ENCODE peak calls at places on chromosomes 7 and 10, in eight cellular contexts. F is activated T-cell treated with anti-CD3 and anti-CD28 coated beads for 24 hours, Z is tibial artery, W is GM12878, T is NCI-H2171, B is right atrium auricular region, I is aorta, M is smooth muscle cell of the brain vasculature. E is an unnamed sample.

GRCh38 chr7:92735707-92736106 is 100.7 kb downstream of the CDK6 start:
- DNase-seq in F (no peak), I (no peak), M (no peak), Z (no peak), W (no peak), T (no peak), B (no peak), E (no peak)

GRCh38 chr10:11724938-11725776 is 17.0 kb upstream of the ECHDC3 start:
- DNase-seq in W (peak), M (peak), F (no peak), Z (no peak), I (no peak), B (no peak), T (no peak), E (peak)

GRCh38 chr10:97297556-97298222 is 5.3 kb upstream of the ARHGAP19 start:
- DNase-seq in F (no peak), I (no peak), T (no peak), W (no peak), B (no peak), Z (no peak), M (no peak), E (no peak)

GRCh38 chr7:7489546-7489945 is 46.1 kb downstream of the COL28A1 start:
- DNase-seq in Z (no peak), T (no peak), F (no peak), M (no peak), W (no peak), B (no peak), I (no peak), E (no peak)

GRCh38 chr10:2772791-2773644 is 294.3 kb upstream of the PFKP start:
- DNase-seq in Z (no peak), W (no peak), I (no peak), M (no peak), F (no peak), B (no peak), T (no peak), E (no peak)

GRCh38 chr7:18570890-18571478 is 75.4 kb downstream of the HDAC9 start:
- DNase-seq in Z (no peak), M (no peak), F (no peak), W (no peak), T (peak), I (no peak), B (no peak), E (no peak)

GRCh38 chr10:44946201-44946600 is 13.4 kb upstream of the RASSF4 start:
- DNase-seq in T (no peak), F (no peak), I (no peak), Z (no peak), B (peak), W (no peak), M (no peak), E (no peak)

GRCh38 chr7:107966701-107967100 is 36.3 kb downstream of the LAMB1 start:
- DNase-seq in F (no peak), W (no peak), Z (no peak), B (no peak), T (no peak), I (no peak), M (no peak), E (no peak)

GRCh38 chr10:78333362-78334143 is 299.9 kb downstream of the RPS24 start:
- DNase-seq in B (peak), F (no peak), M (no peak), Z (no peak), W (no peak), I (no peak), T (peak), E (no peak)

GRCh38 chr10:106078796-106079576 is 1085.5 kb downstream of the SORCS1 start:
- DNase-seq in B (no peak), M (peak), F (no peak), Z (no peak), T (no peak), W (no peak), I (no peak), E (no peak)

GRCh38 chr7:35993663-35994622 is 159.1 kb upstream of the EEPD1 start:
- DNase-seq in W (no peak), B (no peak), Z (no peak), M (peak), T (no peak), F (no peak), I (no peak), E (no peak)

GRCh38 chr7:23044581-23044980 is 30.7 kb upstream of the HYCC1 start:
- DNase-seq in W (no peak), M (no peak), F (no peak), Z (no peak), B (no peak), I (no peak), T (no peak), E (no peak)

GRCh38 chr7:104552102-104552501 is 223.7 kb downstream of the LHFPL3 start:
- DNase-seq in W (no peak), B (no peak), F (no peak), Z (peak), T (no peak), I (no peak), M (no peak), E (no peak)

GRCh38 chr10:19168584-19168983 is 120.0 kb downstream of the MALRD1 start:
- DNase-seq in W (no peak), B (no peak), I (no peak), F (no peak), M (no peak), T (no peak), Z (no peak), E (no peak)

GRCh38 chr10:78830062-78830974 is 238.4 kb upstream of the ZMIZ1 start:
- DNase-seq in T (no peak), I (no peak), W (no peak), M (no peak), B (no peak), Z (no peak), F (no peak), E (no peak)

GRCh38 chr10:80132299-80133139 is at the start of gene PLAC9:
- DNase-seq in W (no peak), M (no peak), I (peak), F (no peak), T (no peak), B (peak), Z (no peak), E (no peak)

GRCh38 chr7:10429516-10429915 is 544.2 kb upstream of the PHF14 start:
- DNase-seq in I (no peak), B (no peak), F (no peak), W (no peak), M (no peak), Z (no peak), T (no peak), E (no peak)

GRCh38 chr10:100742067-100742771 is 3.2 kb upstream of the PAX2 start:
- DNase-seq in M (no peak), F (no peak), W (no peak), Z (no peak), B (no peak), I (no peak), T (no peak), E (peak)

GRCh38 chr7:108280136-108280535 is 150.0 kb upstream of the LAMB4 start:
- DNase-seq in B (no peak), Z (no peak), T (no peak), I (no peak), F (no peak), M (no peak), W (no peak), E (no peak)

GRCh38 chr10:33195608-33196376 is 138.7 kb downstream of the NRP1 start:
- DNase-seq in M (no peak), F (no peak), T (no peak), I (no peak), Z (no peak), B (no peak), W (no peak), E (no peak)

GRCh38 chr10:13349776-13350274 is 1.7 kb upstream of the SEPHS1 start:
- DNase-seq in B (no peak), Z (peak), T (no peak), W (no peak), I (peak), F (no peak), M (no peak), E (peak)

GRCh38 chr10:78319371-78319770 is 285.7 kb downstream of the RPS24 start:
- DNase-seq in W (no peak), F (no peak), B (no peak), M (no peak), T (no peak), Z (no peak), I (no peak), E (no peak)

GRCh38 chr10:80429521-80429966 is 21.2 kb downstream of the PRXL2A start:
- DNase-seq in M (no peak), T (no peak), Z (no peak), B (no peak), W (no peak), I (peak), F (no peak), E (peak)

GRCh38 chr7:43856996-43857395 is 12.3 kb downstream of the MRPS24 start:
- DNase-seq in W (no peak), M (no peak), I (no peak), F (no peak), T (no peak), Z (no peak), B (no peak), E (no peak)

GRCh38 chr7:125563964-125564529 is 634.4 kb upstream of the POT1 start:
- DNase-seq in M (no peak), F (no peak), Z (no peak), B (no peak), I (no peak), W (no peak), T (peak), E (no peak)

GRCh38 chr7:33050425-33051318 is 11.9 kb downstream of the NT5C3A start:
- DNase-seq in W (no peak), B (no peak), I (no peak), Z (no peak), M (no peak), F (no peak), T (peak), E (no peak)

GRCh38 chr10:59830601-59831259 is 75.6 kb downstream of the CCDC6 start:
- DNase-seq in T (peak), W (no peak), I (no peak), B (peak), M (peak), F (peak), Z (peak), E (no peak)

GRCh38 chr7:119720541-119720940 is 552.4 kb upstream of the KCND2 start:
- DNase-seq in W (no peak), B (no peak), I (no peak), Z (no peak), M (peak), T (no peak), F (no peak), E (no peak)

GRCh38 chr10:103894454-103894853 is 23.5 kb downstream of the STN1 start:
- DNase-seq in I (no peak), F (no peak), M (no peak), T (no peak), B (no peak), Z (no peak), W (no peak), E (no peak)

GRCh38 chr10:109282510-109282909 is 640.8 kb downstream of the XPNPEP1 start:
- DNase-seq in T (no peak), F (no peak), W (no peak), M (no peak), I (no peak), B (no peak), Z (no peak), E (no peak)

GRCh38 chr10:4315529-4315928 is 510.5 kb upstream of the AKR1E2 start:
- DNase-seq in Z (peak), B (no peak), T (no peak), I (no peak), M (peak), F (no peak), W (no peak), E (no peak)

GRCh38 chr7:133669061-133669455 is 416.2 kb downstream of the EXOC4 start:
- DNase-seq in M (no peak), B (no peak), W (no peak), F (no peak), Z (no peak), T (no peak), I (no peak), E (no peak)

GRCh38 chr10:62352356-62352963 is 21.7 kb upstream of the ZNF365 start:
- DNase-seq in B (no peak), W (no peak), M (no peak), Z (no peak), F (peak), I (no peak), T (no peak), E (no peak)

GRCh38 chr7:32335107-32335506 is 155.1 kb downstream of the LSM5 start:
- DNase-seq in B (no peak), M (no peak), I (no peak), F (no peak), W (no peak), Z (no peak), T (no peak), E (no peak)

GRCh38 chr10:116226766-116227165 is 46.2 kb downstream of the GFRA1 start:
- DNase-seq in W (no peak), B (no peak), T (no peak), M (no peak), F (no peak), I (no peak), Z (no peak), E (no peak)

GRCh38 chr7:26584964-26585650 is 279.3 kb downstream of the SKAP2 start:
- DNase-seq in B (no peak), M (no peak), T (no peak), Z (no peak), F (no peak), I (no peak), W (no peak), E (no peak)

E was measured in CD14-positive monocyte.